ENCODE peak calls at places on chromosomes 5 and 9, in nine cellular contexts. M is fibroblast of lung, R is ovary, E is heart left ventricle, U is sigmoid colon, W is foreskin keratinocyte, V is endodermal cell, F is tibial nerve, S is Peyer's patch. B is an unnamed sample. For H3K4me1, the result is how much of the 10 kb centered on the place peaks cover.

GRCh38 chr9:17425379-17425778 is 153.5 kb upstream of the SH3GL2 start:
- DNase-seq in M (no peak), F (no peak), W (no peak), E (no peak), R (no peak), U (no peak), V (no peak), S (no peak), B (no peak)

GRCh38 chr9:134689320-134690181 is 47.9 kb downstream of the COL5A1 start:
- DNase-seq in F (peak), W (no peak), V (peak), R (peak), M (peak), U (peak), S (peak), E (peak), B (peak)

GRCh38 chr5:167973126-167973525 is 318.3 kb upstream of the WWC1 start:
- DNase-seq in U (no peak), R (no peak), F (no peak), E (no peak), V (no peak), M (no peak), W (no peak), S (no peak), B (no peak)

GRCh38 chr5:139312075-139312474 is 18.5 kb downstream of the MATR3 start:
- DNase-seq in U (no peak), M (no peak), V (no peak), F (no peak), R (no peak), S (no peak), E (no peak), W (no peak), B (no peak)

GRCh38 chr9:76932778-76933177 is 26.9 kb upstream of the PRUNE2 start:
- DNase-seq in M (no peak), V (no peak), W (no peak), E (no peak), U (no peak), F (no peak), S (no peak), R (no peak), B (no peak)

GRCh38 chr5:80346055-80346454 is 26.3 kb downstream of the SPZ1 start:
- DNase-seq in R (no peak), V (peak), F (no peak), U (no peak), M (peak), W (peak), S (peak), E (no peak), B (no peak)

GRCh38 chr5:74355041-74355440 is 285.5 kb downstream of the ENC1 start:
- DNase-seq in M (no peak), F (no peak), S (no peak), V (no peak), R (no peak), U (no peak), W (no peak), E (no peak), B (no peak)

GRCh38 chr5:142246263-142246662 is 78.6 kb downstream of the SPRY4 start:
- DNase-seq in F (peak), U (no peak), V (no peak), R (peak), S (no peak), W (no peak), E (no peak), M (peak), B (no peak)

GRCh38 chr5:103021310-103021709 is 98.6 kb downstream of the GIN1 start:
- DNase-seq in M (no peak), F (no peak), W (no peak), V (no peak), U (no peak), S (no peak), E (no peak), R (no peak), B (no peak)

GRCh38 chr5:2207966-2208544 is 325.3 kb upstream of the IRX4 start:
- DNase-seq in M (no peak), U (no peak), R (no peak), S (no peak), V (peak), E (no peak), W (no peak), F (no peak), B (no peak)

GRCh38 chr5:74105126-74105780 is 479.3 kb downstream of the ARHGEF28 start:
- DNase-seq in E (no peak), W (no peak), M (no peak), F (no peak), V (peak), R (no peak), U (no peak), S (no peak), B (peak)

GRCh38 chr9:35115680-35116538 is at the start of gene ATOSB:
- DNase-seq in V (peak), S (peak), M (peak), R (peak), U (peak), W (peak), E (peak), F (peak), B (peak)

GRCh38 chr5:1439388-1440097 is 5.7 kb downstream of the SLC6A3 start:
- DNase-seq in W (no peak), E (no peak), V (peak), M (no peak), S (peak), F (no peak), R (no peak), U (no peak), B (no peak)

GRCh38 chr5:52582313-52582712 is 205.4 kb upstream of the ITGA1 start:
- DNase-seq in S (no peak), U (no peak), M (no peak), V (no peak), W (no peak), E (no peak), R (no peak), F (no peak), B (no peak)

GRCh38 chr5:113043491-113043931 is 66.9 kb downstream of the DCP2 start:
- DNase-seq in R (no peak), E (peak), W (no peak), S (no peak), V (peak), U (no peak), F (no peak), M (peak), B (peak)

GRCh38 chr9:7433508-7434292 is 365.9 kb downstream of the DMAC1 start:
- DNase-seq in V (no peak), F (no peak), U (no peak), M (no peak), E (no peak), S (no peak), R (no peak), W (peak), B (no peak)

GRCh38 chr9:20570756-20571155 is 51.5 kb downstream of the MLLT3 start:
- DNase-seq in E (no peak), M (peak), V (no peak), U (no peak), W (no peak), R (no peak), F (no peak), S (no peak), B (no peak)

GRCh38 chr5:150496098-150496497 is 11.8 kb upstream of the NDST1 start:
- DNase-seq in M (no peak), F (no peak), R (no peak), U (no peak), S (no peak), V (no peak), W (no peak), E (no peak), B (no peak)
- H3K4me1 ChIP-seq in M (half or more), F (half or more), R (under half), U (half or more), S (under half), V (under half), W (under half), E (half or more), B (half or more)

DNA sequence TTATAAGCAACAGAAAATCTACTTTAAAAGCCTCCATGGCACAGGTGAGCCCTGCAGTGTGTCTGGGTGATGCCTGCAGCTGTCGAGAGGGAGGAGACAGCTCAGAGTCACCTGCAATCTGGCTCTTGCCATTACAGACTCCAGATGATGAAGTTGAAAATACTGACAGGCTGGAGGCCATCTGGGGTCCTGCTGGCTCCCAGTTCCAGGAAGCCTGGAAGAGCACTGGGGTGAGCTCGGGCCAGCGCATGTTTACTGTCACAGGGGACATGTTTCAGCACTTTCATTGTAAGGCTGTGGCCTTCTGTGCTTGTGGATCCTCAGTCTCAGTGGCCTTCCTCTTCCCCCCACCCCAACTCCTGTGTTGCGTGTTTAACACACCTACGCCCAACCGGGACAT is 28.4 kb downstream of the CEL start:
- DNase-seq in U (no peak), R (no peak), S (no peak), M (no peak), F (no peak), V (no peak), E (no peak), W (no peak), B (no peak)
- H3K27ac ChIP-seq in U (no peak), R (no peak), S (no peak), M (no peak), F (no peak), V (no peak), E (no peak), W (no peak), B (no peak)

DNA sequence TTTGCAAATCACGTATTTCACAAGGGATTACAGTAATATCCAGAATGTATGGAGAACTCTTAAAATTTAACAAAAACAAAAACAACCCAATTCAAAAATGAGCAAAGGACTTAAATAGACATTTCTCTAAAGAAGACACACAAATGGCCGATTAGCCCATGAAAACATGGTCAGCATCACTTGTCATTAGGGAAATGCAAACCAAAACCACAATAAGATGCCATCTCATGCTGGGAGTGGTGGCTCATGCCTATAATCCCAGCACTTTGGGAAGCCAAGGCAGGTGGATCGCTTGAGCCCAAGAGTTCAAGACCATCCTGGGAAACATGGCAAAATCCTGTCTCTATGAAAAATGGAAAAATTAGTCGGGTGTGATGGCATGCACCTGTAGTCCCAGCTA is 120.2 kb downstream of the SUSD1 start:
- DNase-seq in R (no peak), S (no peak), U (no peak), W (no peak), E (no peak), F (no peak), M (no peak), V (peak), B (no peak)
- H3K4me1 ChIP-seq in R (under half), S (under half), U (under half), W (under half), E (under half), F (under half), M (under half), V (under half), B (under half)

DNA sequence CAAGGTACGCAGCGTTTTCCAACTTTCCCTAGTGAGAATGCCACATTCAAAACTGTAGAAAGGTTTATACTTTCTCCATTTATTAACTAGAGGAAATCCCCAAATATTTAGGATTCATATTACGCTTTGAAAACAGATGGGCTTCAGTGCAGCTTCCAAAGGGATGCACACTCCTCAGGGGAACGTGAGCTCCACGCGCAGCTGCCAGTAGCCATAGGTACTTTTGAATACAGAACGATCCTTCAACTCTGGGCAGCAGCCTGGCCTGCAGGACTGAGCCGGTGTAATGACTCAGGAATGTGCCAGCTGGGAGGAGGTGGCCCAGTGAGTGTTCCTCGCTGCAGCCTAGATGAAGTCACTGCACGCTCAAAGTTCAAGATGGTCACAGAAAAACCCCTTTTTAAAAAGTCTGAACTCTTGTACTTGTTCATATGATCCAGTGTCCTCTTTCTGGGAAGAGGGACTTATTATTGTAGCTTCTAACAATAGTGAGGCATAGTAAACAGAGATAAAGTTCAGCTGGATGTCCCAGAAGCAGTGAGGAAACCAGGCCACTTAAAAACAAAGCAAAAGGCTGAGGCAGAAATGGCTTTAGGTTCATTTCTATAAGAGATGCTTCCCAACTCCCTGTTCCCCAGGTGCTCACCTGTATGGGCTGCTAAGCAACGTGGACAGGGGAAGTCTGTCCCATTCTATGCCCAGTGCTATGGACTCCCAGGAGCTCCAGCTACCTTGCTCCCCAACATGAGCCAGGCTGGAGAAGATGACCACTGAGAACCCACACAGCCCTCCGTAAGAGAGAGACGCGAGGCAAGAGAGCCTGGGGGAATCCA is 130.0 kb downstream of the LHFPL2 start:
- DNase-seq in M (peak), R (no peak), S (peak), F (no peak), V (peak), W (no peak), E (no peak), U (peak), B (peak)
- H3K27ac ChIP-seq in M (peak), R (no peak), S (peak), F (peak), V (no peak), W (peak), E (peak), U (peak), B (no peak)

DNA sequence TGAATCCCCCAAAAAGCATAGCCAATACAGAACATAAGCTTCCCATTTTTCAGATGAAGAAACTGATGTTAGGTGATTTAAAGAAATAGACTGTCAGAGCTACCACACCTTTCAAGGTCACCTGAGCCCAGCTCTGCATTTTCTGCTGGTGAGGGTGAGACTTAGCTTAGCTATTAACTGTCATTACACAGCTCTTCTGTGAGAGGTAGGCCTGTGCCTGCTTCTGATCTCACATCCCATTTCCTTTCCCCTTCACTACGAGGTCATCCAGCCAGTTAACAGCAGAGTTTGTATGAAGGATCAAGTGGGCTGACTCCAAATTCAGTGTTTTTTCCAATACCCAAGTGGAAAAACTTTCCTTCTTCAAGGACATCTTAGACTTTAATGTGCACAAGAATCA is 528.6 kb upstream of the CLINT1 start:
- DNase-seq in E (no peak), S (no peak), M (no peak), R (no peak), W (no peak), U (no peak), F (no peak), V (no peak), B (no peak)
- H3K4me1 ChIP-seq in E (under half), S (under half), M (under half), R (under half), W (under half), U (under half), F (under half), V (under half), B (under half)

DNA sequence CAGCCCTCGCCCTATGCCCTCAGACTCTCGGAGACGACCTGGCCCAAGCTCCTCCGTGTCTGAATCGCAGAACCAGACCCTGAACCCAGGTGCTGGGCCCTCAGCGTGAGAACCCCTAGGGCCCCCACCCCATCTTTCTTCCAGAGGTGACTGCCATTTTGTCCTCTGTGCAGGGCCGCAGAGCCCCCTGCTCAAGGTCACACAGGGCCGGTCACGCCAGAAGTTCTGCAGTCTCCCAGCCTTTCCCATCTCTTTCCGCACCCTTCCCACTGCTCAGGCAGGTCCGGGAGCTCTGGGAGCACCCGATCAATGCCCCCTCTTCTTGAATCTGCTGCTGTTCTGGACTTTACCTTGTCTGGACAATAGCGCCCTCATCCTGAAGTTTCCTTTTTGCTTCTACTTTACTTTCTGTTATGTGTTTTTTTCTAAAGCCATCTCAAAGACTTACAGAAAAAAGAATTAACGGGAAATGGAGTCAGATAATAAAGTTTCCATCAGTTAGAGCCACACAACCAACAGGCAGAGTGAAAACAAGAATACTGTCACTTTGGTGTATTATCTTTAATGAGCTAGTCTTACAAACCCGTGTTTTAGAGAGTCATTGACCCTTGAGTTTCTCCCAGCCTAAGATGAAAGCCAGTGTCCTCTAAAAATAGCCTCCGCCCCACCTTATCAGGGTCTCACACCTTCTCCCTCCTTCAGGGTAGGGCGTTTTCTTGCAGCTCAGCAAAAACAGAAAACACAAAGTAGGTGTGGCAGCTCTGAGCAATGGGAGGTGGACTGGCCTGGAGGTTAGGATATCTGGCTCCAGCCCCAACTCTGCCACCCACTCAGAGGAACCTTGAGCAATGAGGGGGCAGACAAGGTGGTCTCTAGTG is 1.8 kb downstream of the TMOD1 start:
- DNase-seq in R (no peak), W (no peak), F (no peak), M (no peak), U (no peak), V (peak), S (no peak), E (no peak), B (no peak)
- H3K27ac ChIP-seq in R (peak), W (no peak), F (peak), M (no peak), U (peak), V (no peak), S (peak), E (peak), B (peak)

GRCh38 chr9:109100543-109101201 is 19.1 kb downstream of the TMEM245 start:
- DNase-seq in F (no peak), R (no peak), W (no peak), U (no peak), S (no peak), M (no peak), E (no peak), V (peak), B (no peak)

GRCh38 chr9:109097156-109097555 is 22.6 kb downstream of the TMEM245 start:
- DNase-seq in R (no peak), U (no peak), E (no peak), M (no peak), W (no peak), S (no peak), V (no peak), F (no peak), B (no peak)

GRCh38 chr9:109101202-109101595 is 18.5 kb downstream of the TMEM245 start:
- DNase-seq in R (no peak), S (no peak), V (no peak), U (no peak), M (no peak), W (no peak), F (no peak), E (no peak), B (no peak)

GRCh38 chr9:109098221-109098959 is 21.4 kb downstream of the TMEM245 start:
- DNase-seq in U (no peak), M (peak), S (no peak), R (peak), E (no peak), F (no peak), V (no peak), W (no peak), B (no peak)

DNA sequence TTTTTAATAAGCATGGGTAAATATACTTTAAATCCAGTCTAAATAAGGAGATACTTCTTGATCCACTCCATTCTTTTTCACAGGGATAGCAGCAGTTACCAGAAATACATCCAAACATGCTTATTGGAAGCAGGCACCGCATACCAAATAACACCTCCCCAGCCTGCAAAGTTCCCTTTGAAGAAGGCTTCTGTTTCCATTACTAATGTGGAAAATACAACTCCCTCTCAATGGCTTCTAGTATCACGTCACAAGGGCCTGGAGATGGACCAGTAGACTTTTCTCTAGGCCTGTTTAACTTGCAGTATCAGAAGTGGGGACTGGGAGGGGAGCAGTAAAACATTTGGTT is 20.8 kb downstream of the TMEM245 start:
- DNase-seq in F (no peak), E (no peak), U (no peak), S (no peak), R (peak), V (no peak), M (no peak), W (no peak), B (no peak)
- H3K4me1 ChIP-seq in F (half or more), E (half or more), U (half or more), S (under half), R (under half), V (under half), M (under half), W (under half), B (half or more)

GRCh38 chr5:150142189-150142788 is 13.4 kb downstream of the PDGFRB start:
- DNase-seq in M (no peak), R (no peak), W (no peak), E (no peak), S (no peak), F (no peak), U (no peak), V (no peak), B (no peak)
- H3K27ac ChIP-seq in M (peak), R (peak), W (no peak), E (peak), S (peak), F (peak), U (peak), V (no peak), B (peak)

GRCh38 chr5:61658592-61659008 is 326.5 kb downstream of the ZSWIM6 start:
- DNase-seq in W (no peak), F (peak), M (peak), U (peak), V (peak), S (peak), R (peak), E (peak), B (peak)

GRCh38 chr5:61652916-61653315 is 320.9 kb downstream of the ZSWIM6 start:
- DNase-seq in U (no peak), F (no peak), S (no peak), V (no peak), E (no peak), R (no peak), M (no peak), W (no peak), B (no peak)

GRCh38 chr5:61659221-61659696 is 327.2 kb downstream of the ZSWIM6 start:
- DNase-seq in U (no peak), R (no peak), W (no peak), M (no peak), F (no peak), E (no peak), V (peak), S (peak), B (no peak)

GRCh38 chr5:61653802-61654580 is 321.9 kb downstream of the ZSWIM6 start:
- DNase-seq in V (no peak), F (no peak), E (no peak), M (no peak), U (no peak), W (no peak), R (no peak), S (no peak), B (no peak)

GRCh38 chr5:61657010-61657409 is 325.0 kb downstream of the ZSWIM6 start:
- DNase-seq in V (no peak), R (no peak), E (no peak), M (no peak), S (no peak), U (no peak), F (no peak), W (no peak), B (no peak)
- H3K4me1 ChIP-seq in V (under half), R (under half), E (under half), M (under half), S (under half), U (under half), F (under half), W (under half), B (under half)